ENCODE peak calls at places on chromosomes 4 and X, in four cellular contexts. O is K562, Y is HepG2, I is GM12878. G is an unnamed sample.

GRCh38 chr4:87839309-87839946 is 6.7 kb downstream of the MEPE start:
- DNase-seq in O (peak), Y (no peak), I (no peak), G (peak)

GRCh38 chrX:64184396-64184795 is 21.1 kb downstream of the AMER1 start:
- DNase-seq in O (no peak), Y (no peak), I (no peak), G (no peak)

GRCh38 chrX:110983024-110983423 is 113.0 kb upstream of the PAK3 start:
- DNase-seq in O (no peak), Y (no peak), I (no peak), G (no peak)

GRCh38 chr4:47719576-47719975 is 118.3 kb downstream of the CORIN start:
- DNase-seq in O (no peak), Y (no peak), I (no peak), G (no peak)

GRCh38 chrX:19886888-19887531 is 390 bp downstream of the SH3KBP1 start:
- DNase-seq in O (peak), Y (no peak), I (no peak), G (peak)

GRCh38 chr4:165379662-165380061 is 854 bp downstream of the CPE start:
- DNase-seq in O (no peak), Y (peak), I (no peak), G (peak)

GRCh38 chrX:57583477-57583876 is 8.3 kb upstream of the ZXDB start:
- DNase-seq in O (no peak), Y (no peak), I (no peak), G (no peak)

GRCh38 chrX:140157611-140158010 is 192.3 kb upstream of the CXorf66 start:
- DNase-seq in O (no peak), Y (no peak), I (no peak), G (no peak)

GRCh38 chrX:69229436-69229835 is 64.2 kb upstream of the PJA1 start:
- DNase-seq in O (no peak), Y (no peak), I (no peak), G (no peak)

GRCh38 chrX:115582871-115583729 is 22.1 kb downstream of the PLS3 start:
- DNase-seq in O (no peak), Y (no peak), I (no peak), G (no peak)

GRCh38 chr4:131430302-131430701 is 1718.8 kb upstream of the PCDH10 start:
- DNase-seq in O (no peak), Y (no peak), I (no peak), G (no peak)

GRCh38 chr4:48967101-48967500 is 19.0 kb upstream of the CWH43 start:
- DNase-seq in O (no peak), Y (no peak), I (no peak), G (no peak)

GRCh38 chr4:17024430-17024829 is 126.0 kb upstream of the LDB2 start:
- DNase-seq in O (no peak), Y (no peak), I (no peak), G (no peak)

GRCh38 chrX:33840176-33840575 is 291.9 kb downstream of the FAM47A start:
- DNase-seq in O (no peak), Y (no peak), I (no peak), G (no peak)

GRCh38 chrX:48676893-48677270 is 6.7 kb upstream of the WAS start:
- DNase-seq in O (no peak), Y (no peak), I (no peak), G (no peak)

GRCh38 chr4:150543042-150543441 is 38.9 kb upstream of the MAB21L2 start:
- DNase-seq in O (peak), Y (no peak), I (no peak), G (no peak)

GRCh38 chrX:12115377-12115776 is 22.9 kb upstream of the FRMPD4 start:
- DNase-seq in O (no peak), Y (no peak), I (no peak), G (peak)

GRCh38 chrX:4277122-4277521 is 563.7 kb upstream of the PRKX start:
- DNase-seq in O (no peak), Y (no peak), I (no peak), G (peak)

DNA sequence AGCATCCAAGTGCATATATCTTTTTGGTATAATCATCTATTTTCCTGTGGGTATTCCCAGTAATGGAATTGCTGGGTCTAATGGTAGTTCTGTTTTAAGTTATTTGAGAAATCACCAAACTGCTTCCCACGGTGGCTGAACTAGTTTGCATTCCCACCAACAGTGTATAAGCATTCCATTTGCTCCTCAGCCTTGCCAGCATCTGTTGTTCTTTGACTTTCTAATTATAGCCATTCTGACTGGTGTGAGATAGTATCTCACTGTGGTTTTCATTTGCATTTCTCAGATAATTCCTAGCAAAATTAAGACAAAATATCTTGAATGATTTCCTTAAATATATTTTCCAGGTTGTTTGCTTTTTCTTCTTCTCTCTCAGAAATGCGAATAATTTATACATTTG is 341.1 kb downstream of the GBA3 start:
- DNase-seq in O (no peak), Y (no peak), I (no peak), G (no peak)
- TF ChIP-seq FOXM1 in O (no peak), Y (no peak), I (no peak), G (no peak)

DNA sequence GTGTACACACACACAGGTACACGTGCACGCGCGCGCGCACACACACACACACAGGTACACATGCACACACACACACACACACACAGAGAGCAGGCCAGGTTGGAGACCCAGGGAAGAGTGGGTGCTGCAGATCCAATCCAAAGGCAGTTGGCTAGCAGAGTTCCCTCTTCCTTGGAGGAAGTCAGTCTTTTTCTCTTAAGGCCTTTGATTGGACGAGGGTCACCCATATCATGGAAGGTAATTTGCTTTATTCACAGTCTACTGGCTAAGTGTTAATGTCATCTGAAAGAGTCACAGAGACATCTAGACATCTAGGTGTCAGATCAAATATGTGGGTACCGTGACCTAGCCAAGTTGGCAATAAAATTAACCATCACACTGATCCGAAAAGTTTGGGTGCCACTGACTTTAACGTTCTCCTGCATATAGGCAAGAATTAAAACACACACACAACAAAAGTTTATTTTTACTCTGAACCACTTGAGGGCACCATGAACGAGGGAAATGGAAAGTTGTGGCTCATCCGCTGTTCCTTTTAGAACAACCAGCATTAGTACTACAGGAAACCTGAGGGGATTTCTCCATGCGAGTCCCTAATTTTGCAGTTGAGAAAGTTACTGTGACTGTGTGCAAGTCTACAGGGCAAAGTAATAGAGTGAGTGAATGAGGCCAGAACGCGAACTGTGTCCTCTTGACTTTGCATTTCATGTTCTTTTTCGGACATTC is 66.0 kb upstream of the STOX2 start:
- DNase-seq in O (no peak), Y (no peak), I (no peak), G (no peak)
- TF ChIP-seq FOXK2 in O (no peak), Y (no peak), I (no peak), G (no peak)

DNA sequence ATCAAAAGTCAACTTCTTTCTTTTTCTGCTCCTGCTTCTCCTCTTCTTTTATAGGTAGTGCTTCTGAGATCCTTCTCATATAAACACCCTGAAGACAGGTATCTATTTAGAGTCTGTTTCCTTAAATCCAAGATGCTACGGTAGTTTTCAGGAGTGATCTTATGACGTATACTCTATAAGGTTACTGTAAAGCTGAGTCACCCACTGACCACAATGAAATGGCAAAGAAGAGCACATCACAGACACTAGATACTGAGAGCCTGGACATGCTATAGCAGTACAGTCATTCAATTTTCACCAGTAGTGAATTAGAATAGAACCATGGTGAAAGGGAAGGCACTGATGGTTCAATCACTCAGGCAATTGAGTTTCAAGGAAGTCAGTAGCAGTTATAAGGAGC is 412.5 kb downstream of the ADAM29 start:
- DNase-seq in O (no peak), Y (no peak), I (no peak), G (no peak)
- TF ChIP-seq FOXM1 in O (no peak), Y (no peak), I (no peak), G (no peak)

GRCh38 chr4:74623041-74623440 is 171.3 kb downstream of the BTC start:
- DNase-seq in O (peak), Y (peak), I (no peak), G (peak)

GRCh38 chr4:74621616-74622015 is 172.7 kb downstream of the BTC start:
- DNase-seq in O (no peak), Y (no peak), I (no peak), G (no peak)

GRCh38 chr4:74627093-74627492 is 167.2 kb downstream of the BTC start:
- DNase-seq in O (no peak), Y (no peak), I (no peak), G (no peak)

GRCh38 chr4:74625981-74626380 is 168.3 kb downstream of the BTC start:
- DNase-seq in O (no peak), Y (no peak), I (no peak), G (no peak)

GRCh38 chr4:74624351-74625151 is 169.8 kb downstream of the BTC start:
- DNase-seq in O (no peak), Y (peak), I (no peak), G (no peak)
- TF ChIP-seq FOXK2 in O (no peak), Y (no peak), I (no peak), G (no peak)

DNA sequence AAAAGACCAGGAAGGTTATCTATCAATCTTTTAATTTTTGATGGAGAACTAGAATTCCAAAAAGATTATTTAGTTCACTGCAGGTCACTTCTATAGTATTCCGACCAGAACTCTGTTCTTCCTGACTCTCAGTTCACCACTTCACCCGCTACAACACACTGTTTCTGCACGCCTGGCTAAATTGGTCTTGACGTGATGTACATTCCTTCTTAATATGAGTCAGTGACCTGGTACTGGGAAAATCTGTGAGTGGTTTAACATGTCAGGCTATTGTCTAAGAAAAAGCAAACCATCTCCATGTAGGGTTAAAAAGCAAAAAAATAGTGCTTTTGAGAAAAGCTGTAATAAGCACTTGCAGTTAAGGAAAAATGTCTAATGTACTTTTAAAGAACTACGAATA is 120.4 kb downstream of the NDST3 start:
- DNase-seq in O (no peak), Y (no peak), I (no peak), G (no peak)
- TF ChIP-seq FOXM1 in O (no peak), Y (no peak), I (no peak), G (no peak)

GRCh38 chr4:81058621-81059020 is 28.1 kb downstream of the BMP3 start:
- DNase-seq in O (no peak), Y (no peak), I (no peak), G (no peak)

GRCh38 chr4:81061340-81061730 is 30.8 kb downstream of the BMP3 start:
- DNase-seq in O (no peak), Y (no peak), I (no peak), G (no peak)

GRCh38 chr4:81060587-81061339 is 30.3 kb downstream of the BMP3 start:
- DNase-seq in O (no peak), Y (no peak), I (no peak), G (no peak)

GRCh38 chr4:81065446-81065845 is 34.9 kb downstream of the BMP3 start:
- DNase-seq in O (no peak), Y (no peak), I (no peak), G (no peak)

DNA sequence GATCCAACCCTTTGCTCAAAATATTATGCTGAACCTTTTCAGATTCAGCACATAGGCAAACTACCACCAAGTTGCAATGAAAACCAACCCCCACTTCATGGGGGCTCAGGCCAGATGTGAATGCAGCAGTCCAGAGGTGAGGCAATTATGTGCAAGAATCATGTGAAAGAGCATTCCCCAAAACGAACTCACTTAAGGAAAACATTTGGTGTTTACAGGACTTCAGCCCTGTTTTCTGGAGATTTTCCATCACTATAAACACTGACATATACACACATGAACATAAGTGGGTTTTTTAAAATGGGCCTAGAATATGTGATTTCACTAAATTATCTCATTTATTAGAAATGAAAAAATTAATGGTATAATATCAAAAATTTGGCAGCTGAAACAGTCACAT is 31.5 kb downstream of the BMP3 start:
- DNase-seq in O (no peak), Y (no peak), I (no peak), G (no peak)
- TF ChIP-seq FOXK2 in O (no peak), Y (no peak), I (no peak), G (no peak)

GRCh38 chr4:84792366-84793301 is 173.9 kb downstream of the WDFY3 start:
- DNase-seq in O (no peak), Y (no peak), I (no peak), G (no peak)
- TF ChIP-seq FOXM1 in O (no peak), Y (no peak), I (no peak), G (no peak)

GRCh38 chr4:86092684-86093083 is 267.2 kb downstream of the MAPK10 start:
- DNase-seq in O (no peak), Y (no peak), I (no peak), G (no peak)
- TF ChIP-seq FOXK2 in O (no peak), Y (no peak), I (no peak), G (no peak)

GRCh38 chr4:147933316-147933715 is 201.4 kb downstream of the ARHGAP10 start:
- DNase-seq in O (no peak), Y (no peak), I (no peak), G (no peak)

GRCh38 chr4:147927377-147928137 is 195.7 kb downstream of the ARHGAP10 start:
- DNase-seq in O (no peak), Y (no peak), I (no peak), G (peak)

GRCh38 chr4:147923854-147924253 is 192.0 kb downstream of the ARHGAP10 start:
- DNase-seq in O (no peak), Y (no peak), I (no peak), G (no peak)

GRCh38 chr4:147924604-147925412 is 192.9 kb downstream of the ARHGAP10 start:
- DNase-seq in O (no peak), Y (peak), I (no peak), G (peak)

DNA sequence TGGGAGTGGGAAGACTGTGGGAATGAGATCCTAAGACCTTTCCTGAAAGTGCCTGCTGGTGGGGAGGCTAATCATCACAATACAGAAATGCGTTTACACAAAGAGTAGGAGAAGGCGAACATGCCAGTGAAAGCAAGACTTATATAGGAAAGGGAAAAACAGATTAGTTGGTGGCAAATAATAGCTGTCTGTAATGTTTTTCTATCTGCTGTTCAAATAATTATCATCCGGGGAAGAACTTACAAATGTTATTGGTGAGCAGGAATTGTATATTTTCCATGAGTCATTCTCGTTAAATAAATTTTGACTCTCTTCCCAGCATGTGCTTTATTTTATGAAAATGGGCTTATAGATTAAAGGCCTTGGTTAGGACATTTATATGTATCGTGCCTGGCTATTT is 196.5 kb downstream of the ARHGAP10 start:
- DNase-seq in O (no peak), Y (no peak), I (no peak), G (no peak)
- TF ChIP-seq FOXM1 in O (no peak), Y (no peak), I (no peak), G (no peak)

DNA sequence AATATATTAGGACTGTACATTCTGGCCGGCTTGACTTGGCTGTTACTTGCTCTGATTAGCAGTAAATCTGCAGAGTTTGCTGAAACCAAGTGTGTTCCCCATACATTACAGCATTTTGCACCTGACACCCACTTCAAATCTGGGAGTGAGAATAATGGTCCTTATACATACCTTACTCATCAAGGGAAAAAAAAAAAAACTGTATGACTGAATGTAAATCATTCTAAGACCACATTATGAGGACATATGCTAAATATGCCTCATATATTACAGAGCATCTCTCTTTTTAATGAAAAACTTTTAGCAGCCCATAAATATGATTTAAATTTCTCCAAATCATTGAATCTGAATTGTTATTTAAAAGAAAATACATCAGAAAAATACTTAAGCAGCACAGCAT is 406.6 kb downstream of the SPOCK3 start:
- DNase-seq in O (no peak), Y (no peak), I (no peak), G (no peak)
- TF ChIP-seq FOXK2 in O (no peak), Y (no peak), I (no peak), G (no peak)

G was measured in HEK293T.